ENCODE peak calls at places on chromosome 21, in ten cellular contexts. One of them, this sample, is unnamed.

GRCh38 chr21:44370027-44370735 is 16.8 kb downstream of the TRPM2 start:
- DNase-seq in fibroblast of lung: peak
- DNase-seq in breast epithelium: peak
- DNase-seq in brain microvascular endothelial cell: peak
- DNase-seq in AG04450: no peak
- DNase-seq in heart left ventricle: no peak
- DNase-seq in AG09309: peak
- DNase-seq in ovary: peak
- DNase-seq in PC-3: peak
- DNase-seq in Panc1: no peak
- DNase-seq in this sample: peak

GRCh38 chr21:29208666-29209059 is 78.2 kb downstream of the MAP3K7CL start:
- DNase-seq in fibroblast of lung: peak
- DNase-seq in breast epithelium: no peak
- DNase-seq in brain microvascular endothelial cell: peak
- DNase-seq in AG04450: peak
- DNase-seq in heart left ventricle: no peak
- DNase-seq in AG09309: no peak
- DNase-seq in ovary: no peak
- DNase-seq in PC-3: peak
- DNase-seq in Panc1: no peak
- DNase-seq in this sample: peak

GRCh38 chr21:42733874-42734273 is 80.5 kb downstream of the PDE9A start:
- DNase-seq in fibroblast of lung: no peak
- DNase-seq in breast epithelium: no peak
- DNase-seq in brain microvascular endothelial cell: no peak
- DNase-seq in AG04450: no peak
- DNase-seq in heart left ventricle: no peak
- DNase-seq in AG09309: no peak
- DNase-seq in ovary: no peak
- DNase-seq in PC-3: no peak
- DNase-seq in Panc1: no peak
- DNase-seq in this sample: no peak

GRCh38 chr21:42336065-42336464 is 14.7 kb downstream of the TFF2 start:
- DNase-seq in fibroblast of lung: peak
- DNase-seq in breast epithelium: no peak
- DNase-seq in brain microvascular endothelial cell: peak
- DNase-seq in AG04450: no peak
- DNase-seq in heart left ventricle: no peak
- DNase-seq in AG09309: no peak
- DNase-seq in ovary: no peak
- DNase-seq in PC-3: no peak
- DNase-seq in Panc1: no peak
- DNase-seq in this sample: no peak

GRCh38 chr21:38680401-38680800 is 125.3 kb upstream of the ETS2 start:
- DNase-seq in fibroblast of lung: no peak
- DNase-seq in breast epithelium: no peak
- DNase-seq in brain microvascular endothelial cell: no peak
- DNase-seq in AG04450: no peak
- DNase-seq in heart left ventricle: no peak
- DNase-seq in AG09309: no peak
- DNase-seq in ovary: no peak
- DNase-seq in PC-3: no peak
- DNase-seq in Panc1: no peak
- DNase-seq in this sample: no peak

GRCh38 chr21:45718413-45718812 is 74.9 kb downstream of the PCBP3 start:
- DNase-seq in fibroblast of lung: no peak
- DNase-seq in breast epithelium: no peak
- DNase-seq in brain microvascular endothelial cell: no peak
- DNase-seq in AG04450: no peak
- DNase-seq in heart left ventricle: no peak
- DNase-seq in AG09309: no peak
- DNase-seq in ovary: no peak
- DNase-seq in PC-3: no peak
- DNase-seq in Panc1: no peak
- DNase-seq in this sample: no peak

GRCh38 chr21:35940074-35940927 is 120.0 kb downstream of the SETD4 start:
- DNase-seq in fibroblast of lung: peak
- DNase-seq in breast epithelium: no peak
- DNase-seq in brain microvascular endothelial cell: peak
- DNase-seq in AG04450: peak
- DNase-seq in heart left ventricle: peak
- DNase-seq in AG09309: peak
- DNase-seq in ovary: peak
- DNase-seq in PC-3: peak
- DNase-seq in Panc1: peak
- DNase-seq in this sample: peak

GRCh38 chr21:21291883-21292569 is 293.8 kb downstream of the NCAM2 start:
- DNase-seq in fibroblast of lung: no peak
- DNase-seq in breast epithelium: no peak
- DNase-seq in brain microvascular endothelial cell: no peak
- DNase-seq in AG04450: no peak
- DNase-seq in heart left ventricle: no peak
- DNase-seq in AG09309: no peak
- DNase-seq in ovary: no peak
- DNase-seq in PC-3: no peak
- DNase-seq in Panc1: no peak
- DNase-seq in this sample: no peak

GRCh38 chr21:45544449-45545235 is 2.4 kb upstream of the SLC19A1 start:
- DNase-seq in fibroblast of lung: no peak
- DNase-seq in breast epithelium: peak
- DNase-seq in brain microvascular endothelial cell: no peak
- DNase-seq in AG04450: no peak
- DNase-seq in heart left ventricle: peak
- DNase-seq in AG09309: no peak
- DNase-seq in ovary: peak
- DNase-seq in PC-3: no peak
- DNase-seq in Panc1: no peak
- DNase-seq in this sample: no peak

GRCh38 chr21:43764576-43765495 is 11.3 kb downstream of the CSTB start:
- DNase-seq in fibroblast of lung: peak
- DNase-seq in breast epithelium: no peak
- DNase-seq in brain microvascular endothelial cell: no peak
- DNase-seq in AG04450: no peak
- DNase-seq in heart left ventricle: no peak
- DNase-seq in AG09309: no peak
- DNase-seq in ovary: no peak
- DNase-seq in PC-3: peak
- DNase-seq in Panc1: no peak
- DNase-seq in this sample: peak

GRCh38 chr21:14603202-14603601 is 57.1 kb upstream of the SAMSN1 start:
- DNase-seq in fibroblast of lung: peak
- DNase-seq in breast epithelium: no peak
- DNase-seq in brain microvascular endothelial cell: peak
- DNase-seq in AG04450: no peak
- DNase-seq in heart left ventricle: no peak
- DNase-seq in AG09309: no peak
- DNase-seq in ovary: no peak
- DNase-seq in PC-3: peak
- DNase-seq in Panc1: no peak
- DNase-seq in this sample: no peak

GRCh38 chr21:26554365-26554764 is 18.7 kb downstream of the CYYR1 start:
- DNase-seq in fibroblast of lung: no peak
- DNase-seq in breast epithelium: no peak
- DNase-seq in brain microvascular endothelial cell: no peak
- DNase-seq in AG04450: no peak
- DNase-seq in heart left ventricle: no peak
- DNase-seq in AG09309: no peak
- DNase-seq in ovary: no peak
- DNase-seq in PC-3: no peak
- DNase-seq in Panc1: no peak
- DNase-seq in this sample: no peak

GRCh38 chr21:37675202-37675801 is 241.0 kb downstream of the KCNJ6 start:
- DNase-seq in fibroblast of lung: peak
- DNase-seq in breast epithelium: peak
- DNase-seq in brain microvascular endothelial cell: peak
- DNase-seq in AG04450: no peak
- DNase-seq in heart left ventricle: peak
- DNase-seq in AG09309: no peak
- DNase-seq in ovary: peak
- DNase-seq in PC-3: peak
- DNase-seq in Panc1: no peak
- DNase-seq in this sample: peak
- TF ChIP-seq CTCF in fibroblast of lung: peak
- TF ChIP-seq CTCF in breast epithelium: peak
- TF ChIP-seq CTCF in brain microvascular endothelial cell: peak
- TF ChIP-seq CTCF in AG04450: peak
- TF ChIP-seq CTCF in heart left ventricle: peak
- TF ChIP-seq CTCF in AG09309: peak
- TF ChIP-seq CTCF in ovary: peak
- TF ChIP-seq CTCF in PC-3: peak
- TF ChIP-seq CTCF in Panc1: peak
- TF ChIP-seq CTCF in this sample: peak

GRCh38 chr21:41317458-41317857 is 857 bp downstream of the FAM3B start:
- DNase-seq in fibroblast of lung: no peak
- DNase-seq in breast epithelium: no peak
- DNase-seq in brain microvascular endothelial cell: no peak
- DNase-seq in AG04450: no peak
- DNase-seq in heart left ventricle: no peak
- DNase-seq in AG09309: no peak
- DNase-seq in ovary: no peak
- DNase-seq in PC-3: no peak
- DNase-seq in Panc1: no peak
- DNase-seq in this sample: no peak
- H3K4me3 ChIP-seq in fibroblast of lung: no peak
- H3K4me3 ChIP-seq in breast epithelium: no peak
- H3K4me3 ChIP-seq in brain microvascular endothelial cell: no peak
- H3K4me3 ChIP-seq in AG04450: no peak
- H3K4me3 ChIP-seq in heart left ventricle: peak
- H3K4me3 ChIP-seq in AG09309: no peak
- H3K4me3 ChIP-seq in ovary: no peak
- H3K4me3 ChIP-seq in PC-3: no peak
- H3K4me3 ChIP-seq in Panc1: no peak
- H3K4me3 ChIP-seq in this sample: no peak

GRCh38 chr21:23887709-23888303 is 1719.5 kb downstream of the MRPL39 start:
- DNase-seq in fibroblast of lung: no peak
- DNase-seq in breast epithelium: no peak
- DNase-seq in brain microvascular endothelial cell: no peak
- DNase-seq in AG04450: no peak
- DNase-seq in heart left ventricle: no peak
- DNase-seq in AG09309: no peak
- DNase-seq in ovary: no peak
- DNase-seq in PC-3: no peak
- DNase-seq in Panc1: no peak
- DNase-seq in this sample: no peak
- TF ChIP-seq CTCF in fibroblast of lung: no peak
- TF ChIP-seq CTCF in breast epithelium: no peak
- TF ChIP-seq CTCF in brain microvascular endothelial cell: no peak
- TF ChIP-seq CTCF in AG04450: no peak
- TF ChIP-seq CTCF in heart left ventricle: no peak
- TF ChIP-seq CTCF in AG09309: no peak
- TF ChIP-seq CTCF in ovary: no peak
- TF ChIP-seq CTCF in PC-3: no peak
- TF ChIP-seq CTCF in Panc1: no peak
- TF ChIP-seq CTCF in this sample: no peak

GRCh38 chr21:33189845-33190244 is 39.9 kb upstream of the IFNAR2 start:
- DNase-seq in fibroblast of lung: no peak
- DNase-seq in breast epithelium: no peak
- DNase-seq in brain microvascular endothelial cell: no peak
- DNase-seq in AG04450: no peak
- DNase-seq in heart left ventricle: no peak
- DNase-seq in AG09309: no peak
- DNase-seq in ovary: no peak
- DNase-seq in PC-3: no peak
- DNase-seq in Panc1: no peak
- DNase-seq in this sample: no peak
- H3K4me3 ChIP-seq in fibroblast of lung: no peak
- H3K4me3 ChIP-seq in breast epithelium: no peak
- H3K4me3 ChIP-seq in brain microvascular endothelial cell: no peak
- H3K4me3 ChIP-seq in AG04450: no peak
- H3K4me3 ChIP-seq in heart left ventricle: no peak
- H3K4me3 ChIP-seq in AG09309: no peak
- H3K4me3 ChIP-seq in ovary: no peak
- H3K4me3 ChIP-seq in PC-3: no peak
- H3K4me3 ChIP-seq in Panc1: no peak
- H3K4me3 ChIP-seq in this sample: no peak

This sample was measured in foreskin fibroblast.